ENCODE peak calls at places on chromosomes 11 and 22, in seven cellular contexts. J is A549, I is sigmoid colon, C is tibial nerve, K is heart left ventricle, F is IMR-90, V is K562. N is an unnamed sample.

GRCh38 chr22:44532466-44533025 is 34.5 kb upstream of the RTL6 start:
- DNase-seq in I (no peak), C (no peak), J (no peak), F (no peak), K (no peak), V (no peak), N (no peak)

GRCh38 chr22:36010913-36011312 is 17.7 kb downstream of the RBFOX2 start:
- DNase-seq in J (no peak), C (no peak), V (no peak), I (no peak), K (no peak), F (peak; percentile 92), N (no peak)

GRCh38 chr22:37514526-37515051 is 4.6 kb downstream of the CARD10 start:
- DNase-seq in F (no peak), I (no peak), K (no peak), J (no peak), C (no peak), V (no peak), N (no peak)

GRCh38 chr22:20441631-20442484 is 4.2 kb upstream of the SCARF2 start:
- DNase-seq in I (no peak), F (no peak), J (no peak), V (no peak), C (no peak), K (peak; percentile 61), N (no peak)

GRCh38 chr11:29435421-29435820 is 581.4 kb downstream of the KCNA4 start:
- DNase-seq in F (peak; percentile 4), C (no peak), V (no peak), J (no peak), I (no peak), K (no peak), N (no peak)

GRCh38 chr11:15104166-15104565 is 10.6 kb upstream of the INSC start:
- DNase-seq in I (no peak), C (no peak), K (no peak), F (peak; percentile 40), J (no peak), V (no peak), N (no peak)

GRCh38 chr22:44147821-44148574 is 32.7 kb upstream of the PARVG start:
- DNase-seq in C (no peak), V (no peak), I (peak; percentile 86), J (no peak), K (no peak), F (peak; percentile 36), N (no peak)

GRCh38 chr22:27597703-27598444 is 203.7 kb downstream of the MN1 start:
- DNase-seq in J (peak; percentile 38), C (no peak), F (no peak), I (no peak), K (no peak), V (peak; percentile 35), N (peak; percentile 27)

GRCh38 chr11:86162257-86162656 is 82.3 kb upstream of the EED start:
- DNase-seq in F (peak; percentile 93), V (peak; percentile 67), C (no peak), J (peak; percentile 29), I (peak; percentile 91), K (no peak), N (peak; percentile 22)

GRCh38 chr11:44071157-44071556 is 5.1 kb downstream of the ACCS start:
- DNase-seq in V (no peak), C (no peak), I (no peak), K (no peak), F (no peak), J (no peak), N (no peak)
- TF ChIP-seq CTCF in V (no peak), C (no peak), I (no peak), K (no peak), F (no peak), J (no peak), N (no peak)

GRCh38 chr11:121236115-121237001 is 56.2 kb upstream of the SC5D start:
- DNase-seq in I (no peak), K (no peak), F (no peak), C (no peak), V (no peak), J (no peak), N (no peak)
- TF ChIP-seq POLR2A in I (no peak), K (no peak), F (no peak), C (no peak), V (no peak), J (no peak), N (no peak)

DNA sequence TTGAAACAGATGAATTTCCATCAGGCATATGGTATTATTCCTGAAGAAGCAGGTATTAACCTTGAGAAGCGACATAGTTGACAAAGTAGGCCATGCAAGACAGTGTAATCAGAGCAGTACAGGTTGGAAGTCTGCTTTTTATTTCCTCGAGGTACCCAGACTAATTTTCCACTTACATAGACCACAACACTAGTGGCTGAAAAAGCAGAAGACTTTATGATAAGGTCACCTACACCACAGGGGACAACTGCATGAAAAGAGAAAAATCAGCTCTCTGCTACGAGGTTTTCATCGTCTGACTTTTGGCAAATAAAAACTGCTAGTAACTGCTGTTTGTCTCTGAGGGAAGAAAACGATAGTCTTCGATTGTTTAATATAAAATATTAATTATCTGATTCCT is 77.5 kb downstream of the CNTN5 start:
- DNase-seq in I (no peak), C (no peak), J (no peak), K (no peak), F (no peak), V (no peak), N (no peak)
- TF ChIP-seq CTCF in I (no peak), C (no peak), J (no peak), K (no peak), F (no peak), V (no peak), N (no peak)

DNA sequence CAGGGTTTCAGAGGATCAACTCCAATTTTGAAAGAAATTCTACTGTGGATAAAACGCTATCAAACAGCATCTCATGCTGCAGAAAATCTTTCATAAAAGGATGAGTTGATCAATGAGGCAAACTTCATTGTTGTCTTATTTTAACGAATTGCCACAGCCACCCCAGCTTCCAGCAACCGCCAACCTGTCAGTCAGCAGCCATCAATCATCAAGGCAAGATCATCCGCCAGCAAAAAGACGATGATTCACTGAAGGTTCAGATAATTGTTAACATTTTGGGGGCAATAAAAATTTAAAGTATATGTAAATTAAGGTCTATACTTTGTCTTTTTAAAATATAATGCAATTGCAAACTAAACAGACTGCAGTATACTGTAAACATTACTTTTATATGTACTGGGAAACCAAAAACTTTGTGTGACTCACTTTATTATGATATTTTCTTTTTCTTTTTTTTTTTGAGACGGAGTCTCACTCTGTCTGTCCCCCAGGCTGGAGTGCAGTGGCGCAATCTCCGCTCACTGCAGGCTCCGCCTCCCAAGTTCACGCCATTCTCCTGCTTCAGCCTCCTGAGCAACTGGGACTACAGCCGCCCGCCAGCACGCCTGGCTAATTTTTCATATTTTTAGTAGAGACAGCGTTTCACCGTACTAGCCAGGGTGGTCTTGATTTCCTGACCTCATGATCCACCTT is 155.3 kb upstream of the SYN3 start:
- DNase-seq in C (no peak), V (no peak), J (no peak), F (no peak), K (no peak), I (no peak), N (no peak)
- TF ChIP-seq POLR2A in C (no peak), V (no peak), J (no peak), F (no peak), K (no peak), I (no peak), N (no peak)

GRCh38 chr11:69335461-69336386 is 41.8 kb downstream of the MYEOV start:
- DNase-seq in I (no peak), K (no peak), J (no peak), F (no peak), C (no peak), V (no peak), N (no peak)
- TF ChIP-seq CTCF in I (no peak), K (no peak), J (no peak), F (no peak), C (no peak), V (no peak), N (no peak)

GRCh38 chr11:19332476-19332875 is 91.7 kb upstream of the E2F8 start:
- DNase-seq in C (no peak), I (no peak), K (no peak), J (no peak), V (no peak), F (no peak), N (no peak)

GRCh38 chr11:19338375-19338774 is 97.6 kb upstream of the E2F8 start:
- DNase-seq in C (no peak), I (no peak), V (no peak), K (no peak), F (no peak), J (no peak), N (no peak)

GRCh38 chr11:19337779-19338178 is 97.0 kb upstream of the E2F8 start:
- DNase-seq in C (no peak), K (no peak), J (no peak), V (no peak), I (no peak), F (no peak), N (no peak)

GRCh38 chr11:19342036-19342435 is 101.3 kb upstream of the E2F8 start:
- DNase-seq in J (no peak), F (no peak), I (no peak), C (no peak), V (no peak), K (no peak), N (no peak)

GRCh38 chr11:19336331-19336730 is 95.6 kb upstream of the E2F8 start:
- DNase-seq in K (no peak), I (no peak), V (no peak), J (no peak), C (no peak), F (no peak), N (no peak)
- TF ChIP-seq POLR2A in K (no peak), I (no peak), V (no peak), J (no peak), C (no peak), F (no peak), N (no peak)